ENCODE peak calls at places on chromosomes 11 and 22, in eight cellular contexts. B, U, E, Z, O, G, K and A are unnamed samples.

GRCh38 chr22:30005213-30005857 is 74.9 kb upstream of the HORMAD2 start:
- DNase-seq in B (peak), G (peak), K (peak), E (peak), Z (peak), O (peak), U (peak), A (peak)

GRCh38 chr11:46977038-46977818 is 40.7 kb downstream of the CSTPP1 start:
- DNase-seq in B (no peak), E (no peak), O (peak), K (no peak), Z (no peak), G (peak), U (no peak), A (no peak)

GRCh38 chr11:2122907-2123627 is 16.1 kb downstream of the IGF2 start:
- DNase-seq in E (no peak), G (no peak), O (no peak), Z (no peak), B (no peak), U (no peak), K (no peak), A (no peak)

GRCh38 chr22:38070250-38070921 is 13.2 kb downstream of the PICK1 start:
- DNase-seq in O (no peak), K (no peak), Z (no peak), U (no peak), E (no peak), B (no peak), G (no peak), A (no peak)

GRCh38 chr11:79236541-79236971 is 204.3 kb downstream of the TENM4 start:
- DNase-seq in U (no peak), G (peak), K (no peak), B (peak), O (peak), E (no peak), Z (peak), A (no peak)

GRCh38 chr22:46370584-46371373 is 35.3 kb downstream of the TRMU start:
- DNase-seq in G (no peak), K (no peak), E (no peak), U (no peak), O (no peak), Z (no peak), B (no peak), A (peak)

GRCh38 chr11:45894555-45895247 is 9.2 kb downstream of the MAPK8IP1 start:
- DNase-seq in B (no peak), O (no peak), E (no peak), G (no peak), U (no peak), Z (no peak), K (no peak), A (no peak)

GRCh38 chr11:72224587-72225410 is at the start of gene INPPL1:
- DNase-seq in B (peak), Z (no peak), G (peak), E (peak), K (no peak), O (no peak), U (peak), A (no peak)

GRCh38 chr11:134932761-134933160 is 520.7 kb upstream of the B3GAT1 start:
- DNase-seq in U (no peak), K (no peak), E (no peak), G (no peak), Z (peak), B (no peak), O (no peak), A (no peak)

GRCh38 chr22:47818496-47818895 is 1056.0 kb downstream of the TBC1D22A start:
- DNase-seq in B (no peak), G (no peak), K (no peak), E (no peak), Z (no peak), U (no peak), O (no peak), A (no peak)

GRCh38 chr11:8247312-8247711 is 16.4 kb downstream of the LMO1 start:
- DNase-seq in K (no peak), E (no peak), U (no peak), G (peak), B (no peak), O (no peak), Z (no peak), A (no peak)

GRCh38 chr11:61482513-61482912 is 26.0 kb upstream of the LRRC10B start:
- DNase-seq in G (no peak), K (no peak), O (no peak), B (no peak), E (no peak), U (peak), Z (no peak), A (no peak)

GRCh38 chr11:36019722-36020121 is 75.9 kb downstream of the LDLRAD3 start:
- DNase-seq in K (no peak), U (no peak), E (no peak), Z (no peak), B (no peak), O (no peak), G (no peak), A (no peak)

GRCh38 chr22:23389271-23390071 is 190.6 kb downstream of the IGLL1 start:
- DNase-seq in K (no peak), U (no peak), G (no peak), B (no peak), Z (no peak), O (no peak), E (no peak), A (no peak)

GRCh38 chr11:64356498-64357411 is 2.2 kb upstream of the RPS6KA4 start:
- DNase-seq in E (no peak), O (no peak), Z (no peak), B (peak), G (peak), K (no peak), U (peak), A (no peak)
- TF ChIP-seq CTCF in E (no peak), O (peak), Z (peak), B (peak), G (peak), K (no peak), U (peak), A (no peak)

GRCh38 chr11:32586576-32587190 is 3.1 kb downstream of the EIF3M start:
- DNase-seq in U (no peak), B (peak), Z (peak), K (no peak), G (peak), O (no peak), E (no peak), A (no peak)
- TF ChIP-seq CTCF in U (no peak), B (peak), Z (peak), K (no peak), G (peak), O (peak), E (no peak), A (no peak)

GRCh38 chr11:12087075-12087775 is 23.2 kb upstream of the MICAL2 start:
- DNase-seq in G (peak), B (peak), U (no peak), Z (peak), E (no peak), O (peak), K (no peak), A (peak)
- TF ChIP-seq CTCF in G (no peak), B (peak), U (no peak), Z (peak), E (no peak), O (peak), K (no peak), A (no peak)

GRCh38 chr22:16932577-16932976 is 75.4 kb downstream of the GAB4 start:
- DNase-seq in Z (no peak), O (no peak), K (no peak), E (peak), B (no peak), G (no peak), U (no peak), A (no peak)
- TF ChIP-seq CTCF in Z (no peak), O (no peak), K (no peak), E (no peak), B (no peak), G (no peak), U (no peak), A (no peak)

DNA sequence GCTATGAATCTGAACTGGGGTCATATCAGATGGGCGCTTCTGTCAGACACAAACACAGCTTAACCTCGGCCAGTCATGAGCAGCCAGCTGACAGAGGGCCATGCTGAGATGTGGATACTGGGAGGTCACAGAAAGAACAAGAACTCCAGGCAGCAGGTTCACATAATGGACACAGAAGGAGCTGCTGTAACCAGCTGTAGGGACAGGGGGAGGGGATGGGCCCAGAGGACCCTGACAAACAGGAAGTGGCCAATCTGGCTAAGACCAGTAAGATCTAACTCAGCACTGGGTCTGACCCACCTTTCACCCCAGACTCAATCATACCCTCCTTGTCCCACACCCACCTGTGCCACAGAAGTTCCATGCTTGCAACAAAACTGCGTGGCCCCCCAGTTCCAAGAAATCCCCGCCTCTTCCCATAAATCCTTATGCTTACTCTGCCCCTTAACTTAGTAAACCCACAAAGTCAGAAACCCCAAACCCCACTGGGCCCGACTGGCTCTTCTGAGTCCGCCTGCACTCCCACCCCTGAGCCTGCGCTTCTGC is 3.9 kb downstream of the APOL4 start:
- DNase-seq in O (no peak), B (peak), Z (no peak), U (peak), G (no peak), K (no peak), E (no peak), A (no peak)
- TF ChIP-seq CTCF in O (no peak), B (no peak), Z (no peak), U (no peak), G (no peak), K (no peak), E (no peak), A (no peak)

GRCh38 chr11:127493330-127493729 is 492.8 kb upstream of the KIRREL3 start:
- DNase-seq in K (no peak), G (peak), Z (peak), U (no peak), E (no peak), O (peak), B (no peak), A (no peak)
- TF ChIP-seq CTCF in K (no peak), G (no peak), Z (peak), U (peak), E (no peak), O (peak), B (peak), A (no peak)

GRCh38 chr22:50503475-50504145 is 3.9 kb downstream of the LMF2 start:
- DNase-seq in K (no peak), U (no peak), E (no peak), G (no peak), O (no peak), Z (no peak), B (no peak), A (no peak)
- TF ChIP-seq CTCF in K (no peak), U (no peak), E (no peak), G (no peak), O (no peak), Z (peak), B (no peak), A (no peak)

GRCh38 chr22:44488354-44488753 is 9.7 kb downstream of the RTL6 start:
- DNase-seq in O (no peak), Z (no peak), B (no peak), U (no peak), E (no peak), G (no peak), K (no peak), A (no peak)

GRCh38 chr22:44485494-44485893 is 12.5 kb downstream of the RTL6 start:
- DNase-seq in B (no peak), K (no peak), E (no peak), U (no peak), G (no peak), O (no peak), Z (no peak), A (no peak)

GRCh38 chr22:44484618-44485017 is 13.4 kb downstream of the RTL6 start:
- DNase-seq in B (no peak), Z (no peak), K (no peak), E (no peak), G (no peak), U (no peak), O (no peak), A (no peak)

GRCh38 chr22:44489026-44489425 is 9.0 kb downstream of the RTL6 start:
- DNase-seq in Z (no peak), K (no peak), U (no peak), O (no peak), E (no peak), G (no peak), B (no peak), A (no peak)

DNA sequence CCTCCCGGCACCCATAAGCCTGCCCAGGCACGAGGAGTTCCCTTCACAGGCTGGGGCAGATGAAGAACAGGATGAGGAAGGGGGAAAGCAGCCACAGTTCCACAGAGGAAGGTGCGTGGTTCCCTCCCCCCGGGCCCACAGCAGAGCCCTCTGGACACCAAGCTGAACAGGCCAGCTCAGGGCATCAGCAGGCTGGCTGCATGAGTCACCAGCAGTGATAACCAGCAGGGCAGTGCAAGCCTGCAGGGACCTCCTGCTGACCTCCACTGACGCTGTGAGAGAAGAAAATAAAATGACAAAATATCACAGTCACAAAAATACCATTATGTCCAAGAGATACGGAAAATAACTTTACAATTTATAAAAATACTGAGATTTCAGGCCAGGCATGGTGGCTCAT is 11.5 kb downstream of the RTL6 start:
- DNase-seq in K (no peak), Z (peak), O (no peak), U (no peak), E (no peak), B (peak), G (peak), A (no peak)
- TF ChIP-seq CTCF in K (no peak), Z (no peak), O (no peak), U (no peak), E (no peak), B (no peak), G (no peak), A (no peak)

DNA sequence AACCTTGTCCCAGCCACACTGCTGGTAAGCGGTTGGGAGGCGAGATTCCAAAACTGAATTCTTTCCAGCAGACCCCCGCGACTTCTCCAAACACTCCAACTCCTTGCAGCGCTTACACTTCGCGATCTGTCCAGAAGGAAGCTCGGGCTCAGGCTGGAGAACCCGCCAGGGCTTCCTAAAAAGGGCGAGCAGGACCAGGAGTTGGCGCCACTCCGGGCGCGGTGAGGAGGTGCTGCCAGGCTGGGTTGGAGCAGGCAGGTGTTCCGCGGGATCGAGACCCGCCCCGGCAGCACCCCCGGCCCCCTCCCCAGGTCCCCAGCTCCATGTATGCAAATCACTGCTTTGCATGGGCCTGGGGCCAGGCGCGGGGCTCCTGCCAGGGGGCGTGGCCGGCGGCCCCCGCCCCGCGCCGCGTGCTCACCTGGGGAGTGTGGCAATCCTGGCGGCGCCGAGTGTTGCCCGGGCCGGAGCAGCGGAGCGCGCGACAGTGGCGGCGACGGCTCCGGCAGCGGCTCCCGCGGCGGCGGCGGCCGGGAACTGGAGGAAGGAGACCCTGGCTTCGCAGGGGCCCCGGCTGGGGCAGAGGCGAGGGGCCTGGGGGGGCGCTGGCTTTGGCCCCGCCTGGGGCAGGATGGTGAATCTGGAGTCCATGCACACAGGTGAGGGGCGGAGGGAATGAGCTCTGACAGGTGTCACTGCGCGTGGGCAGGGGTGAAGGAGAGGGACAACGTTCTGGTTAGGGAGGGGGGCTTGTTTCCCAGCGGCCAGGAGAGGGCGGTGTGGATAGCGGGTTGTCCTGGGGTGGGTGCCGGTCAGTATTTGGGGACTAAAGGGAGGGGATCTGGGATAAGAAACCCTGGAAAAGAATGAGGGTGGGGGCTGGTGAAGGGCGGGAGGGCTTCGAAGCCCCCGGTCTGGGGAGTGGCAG is at the start of gene POU2F3:
- DNase-seq in U (peak), K (no peak), G (no peak), E (no peak), O (no peak), B (no peak), Z (no peak), A (no peak)
- TF ChIP-seq CTCF in U (no peak), K (no peak), G (peak), E (no peak), O (no peak), B (no peak), Z (peak), A (no peak)

GRCh38 chr11:132472411-132473205 is 1059.7 kb downstream of the OPCML start:
- DNase-seq in B (peak), K (no peak), U (no peak), G (peak), O (peak), Z (peak), E (no peak), A (no peak)
- TF ChIP-seq CTCF in B (no peak), K (no peak), U (no peak), G (no peak), O (no peak), Z (peak), E (no peak), A (no peak)